ENCODE peak calls at places on chromosomes 12 and 14, in ten cellular contexts. One of them, this sample, is unnamed.
A peak's percentile ranks its signal among the peaks of the same experiment; 100 is the strongest.

GRCh38 chr12:123748661-123749060 is 13.4 kb upstream of the DNAH10 start:
- DNase-seq in stimulated activated CD8-positive, alpha-beta memory T cell treated with anti-CD3 and anti-CD28 coated beads, Interleukin-4, amount 100 ng/mL, for 1 hour: no peak
- DNase-seq in activated CD4-positive, CD25-positive, alpha-beta regulatory T cell treated with anti-CD3 and anti-CD28 coated beads, Interleukin-2, amount 50 U/mL, for 72 hours: no peak
- DNase-seq in uterus: no peak
- DNase-seq in heart left ventricle: no peak
- DNase-seq in OCI-LY7: no peak
- DNase-seq in dermis microvascular lymphatic vessel endothelial cell: peak; percentile 62
- DNase-seq in CD8-positive, alpha-beta memory T cell: no peak
- DNase-seq in lower leg skin: no peak
- DNase-seq in stimulated activated CD4-positive, alpha-beta T cell treated with anti-CD3 and anti-CD28 coated beads, Interleukin-4, amount 100 ng/mL, for 48 hours: no peak
- DNase-seq in this sample: no peak

GRCh38 chr12:30218073-30218472 is 434.3 kb upstream of the TMTC1 start:
- DNase-seq in stimulated activated CD8-positive, alpha-beta memory T cell treated with anti-CD3 and anti-CD28 coated beads, Interleukin-4, amount 100 ng/mL, for 1 hour: no peak
- DNase-seq in activated CD4-positive, CD25-positive, alpha-beta regulatory T cell treated with anti-CD3 and anti-CD28 coated beads, Interleukin-2, amount 50 U/mL, for 72 hours: no peak
- DNase-seq in uterus: no peak
- DNase-seq in heart left ventricle: no peak
- DNase-seq in OCI-LY7: no peak
- DNase-seq in dermis microvascular lymphatic vessel endothelial cell: no peak
- DNase-seq in CD8-positive, alpha-beta memory T cell: no peak
- DNase-seq in lower leg skin: no peak
- DNase-seq in stimulated activated CD4-positive, alpha-beta T cell treated with anti-CD3 and anti-CD28 coated beads, Interleukin-4, amount 100 ng/mL, for 48 hours: no peak
- DNase-seq in this sample: no peak

GRCh38 chr12:48744251-48745008 is 27.9 kb upstream of the CCNT1 start:
- DNase-seq in stimulated activated CD8-positive, alpha-beta memory T cell treated with anti-CD3 and anti-CD28 coated beads, Interleukin-4, amount 100 ng/mL, for 1 hour: no peak
- DNase-seq in activated CD4-positive, CD25-positive, alpha-beta regulatory T cell treated with anti-CD3 and anti-CD28 coated beads, Interleukin-2, amount 50 U/mL, for 72 hours: no peak
- DNase-seq in uterus: no peak
- DNase-seq in heart left ventricle: no peak
- DNase-seq in OCI-LY7: no peak
- DNase-seq in dermis microvascular lymphatic vessel endothelial cell: no peak
- DNase-seq in CD8-positive, alpha-beta memory T cell: no peak
- DNase-seq in lower leg skin: no peak
- DNase-seq in stimulated activated CD4-positive, alpha-beta T cell treated with anti-CD3 and anti-CD28 coated beads, Interleukin-4, amount 100 ng/mL, for 48 hours: no peak
- DNase-seq in this sample: no peak

GRCh38 chr14:100067481-100067880 is 2.3 kb downstream of the EVL start:
- DNase-seq in stimulated activated CD8-positive, alpha-beta memory T cell treated with anti-CD3 and anti-CD28 coated beads, Interleukin-4, amount 100 ng/mL, for 1 hour: no peak
- DNase-seq in activated CD4-positive, CD25-positive, alpha-beta regulatory T cell treated with anti-CD3 and anti-CD28 coated beads, Interleukin-2, amount 50 U/mL, for 72 hours: no peak
- DNase-seq in uterus: no peak
- DNase-seq in heart left ventricle: no peak
- DNase-seq in OCI-LY7: peak; percentile 45
- DNase-seq in dermis microvascular lymphatic vessel endothelial cell: no peak
- DNase-seq in CD8-positive, alpha-beta memory T cell: no peak
- DNase-seq in lower leg skin: no peak
- DNase-seq in stimulated activated CD4-positive, alpha-beta T cell treated with anti-CD3 and anti-CD28 coated beads, Interleukin-4, amount 100 ng/mL, for 48 hours: no peak
- DNase-seq in this sample: no peak

GRCh38 chr12:90618606-90619005 is 336.4 kb downstream of the CCER1 start:
- DNase-seq in stimulated activated CD8-positive, alpha-beta memory T cell treated with anti-CD3 and anti-CD28 coated beads, Interleukin-4, amount 100 ng/mL, for 1 hour: no peak
- DNase-seq in activated CD4-positive, CD25-positive, alpha-beta regulatory T cell treated with anti-CD3 and anti-CD28 coated beads, Interleukin-2, amount 50 U/mL, for 72 hours: no peak
- DNase-seq in uterus: no peak
- DNase-seq in heart left ventricle: no peak
- DNase-seq in OCI-LY7: no peak
- DNase-seq in dermis microvascular lymphatic vessel endothelial cell: peak; percentile 64
- DNase-seq in CD8-positive, alpha-beta memory T cell: no peak
- DNase-seq in lower leg skin: no peak
- DNase-seq in stimulated activated CD4-positive, alpha-beta T cell treated with anti-CD3 and anti-CD28 coated beads, Interleukin-4, amount 100 ng/mL, for 48 hours: no peak
- DNase-seq in this sample: peak; percentile 4

GRCh38 chr14:53306267-53306721 is 153.2 kb upstream of the DDHD1 start:
- DNase-seq in stimulated activated CD8-positive, alpha-beta memory T cell treated with anti-CD3 and anti-CD28 coated beads, Interleukin-4, amount 100 ng/mL, for 1 hour: no peak
- DNase-seq in activated CD4-positive, CD25-positive, alpha-beta regulatory T cell treated with anti-CD3 and anti-CD28 coated beads, Interleukin-2, amount 50 U/mL, for 72 hours: peak; percentile 43
- DNase-seq in uterus: peak; percentile 84
- DNase-seq in heart left ventricle: peak; percentile 52
- DNase-seq in OCI-LY7: peak; percentile 40
- DNase-seq in dermis microvascular lymphatic vessel endothelial cell: peak; percentile 61
- DNase-seq in CD8-positive, alpha-beta memory T cell: no peak
- DNase-seq in lower leg skin: no peak
- DNase-seq in stimulated activated CD4-positive, alpha-beta T cell treated with anti-CD3 and anti-CD28 coated beads, Interleukin-4, amount 100 ng/mL, for 48 hours: peak; percentile 23
- DNase-seq in this sample: peak; percentile 10

GRCh38 chr14:34930591-34931069 is 52.2 kb upstream of the SRP54 start:
- DNase-seq in stimulated activated CD8-positive, alpha-beta memory T cell treated with anti-CD3 and anti-CD28 coated beads, Interleukin-4, amount 100 ng/mL, for 1 hour: no peak
- DNase-seq in activated CD4-positive, CD25-positive, alpha-beta regulatory T cell treated with anti-CD3 and anti-CD28 coated beads, Interleukin-2, amount 50 U/mL, for 72 hours: no peak
- DNase-seq in uterus: no peak
- DNase-seq in heart left ventricle: no peak
- DNase-seq in OCI-LY7: peak; percentile 51
- DNase-seq in dermis microvascular lymphatic vessel endothelial cell: peak; percentile 31
- DNase-seq in CD8-positive, alpha-beta memory T cell: peak; percentile 53
- DNase-seq in lower leg skin: no peak
- DNase-seq in stimulated activated CD4-positive, alpha-beta T cell treated with anti-CD3 and anti-CD28 coated beads, Interleukin-4, amount 100 ng/mL, for 48 hours: no peak
- DNase-seq in this sample: no peak

GRCh38 chr12:80622271-80622670 is 85.2 kb upstream of the MYF6 start:
- DNase-seq in stimulated activated CD8-positive, alpha-beta memory T cell treated with anti-CD3 and anti-CD28 coated beads, Interleukin-4, amount 100 ng/mL, for 1 hour: no peak
- DNase-seq in activated CD4-positive, CD25-positive, alpha-beta regulatory T cell treated with anti-CD3 and anti-CD28 coated beads, Interleukin-2, amount 50 U/mL, for 72 hours: no peak
- DNase-seq in uterus: no peak
- DNase-seq in heart left ventricle: no peak
- DNase-seq in OCI-LY7: peak; percentile 7
- DNase-seq in dermis microvascular lymphatic vessel endothelial cell: peak; percentile 1
- DNase-seq in CD8-positive, alpha-beta memory T cell: no peak
- DNase-seq in lower leg skin: no peak
- DNase-seq in stimulated activated CD4-positive, alpha-beta T cell treated with anti-CD3 and anti-CD28 coated beads, Interleukin-4, amount 100 ng/mL, for 48 hours: no peak
- DNase-seq in this sample: no peak

GRCh38 chr12:108720757-108721514 is 10.4 kb downstream of the CORO1C start:
- DNase-seq in stimulated activated CD8-positive, alpha-beta memory T cell treated with anti-CD3 and anti-CD28 coated beads, Interleukin-4, amount 100 ng/mL, for 1 hour: no peak
- DNase-seq in activated CD4-positive, CD25-positive, alpha-beta regulatory T cell treated with anti-CD3 and anti-CD28 coated beads, Interleukin-2, amount 50 U/mL, for 72 hours: no peak
- DNase-seq in uterus: no peak
- DNase-seq in heart left ventricle: no peak
- DNase-seq in OCI-LY7: no peak
- DNase-seq in dermis microvascular lymphatic vessel endothelial cell: peak; percentile 37
- DNase-seq in CD8-positive, alpha-beta memory T cell: no peak
- DNase-seq in lower leg skin: no peak
- DNase-seq in stimulated activated CD4-positive, alpha-beta T cell treated with anti-CD3 and anti-CD28 coated beads, Interleukin-4, amount 100 ng/mL, for 48 hours: no peak
- DNase-seq in this sample: no peak

GRCh38 chr12:26153421-26154154 is 28.8 kb upstream of the BHLHE41 start:
- DNase-seq in stimulated activated CD8-positive, alpha-beta memory T cell treated with anti-CD3 and anti-CD28 coated beads, Interleukin-4, amount 100 ng/mL, for 1 hour: no peak
- DNase-seq in activated CD4-positive, CD25-positive, alpha-beta regulatory T cell treated with anti-CD3 and anti-CD28 coated beads, Interleukin-2, amount 50 U/mL, for 72 hours: no peak
- DNase-seq in uterus: peak; percentile 62
- DNase-seq in heart left ventricle: peak; percentile 46
- DNase-seq in OCI-LY7: no peak
- DNase-seq in dermis microvascular lymphatic vessel endothelial cell: peak; percentile 90
- DNase-seq in CD8-positive, alpha-beta memory T cell: no peak
- DNase-seq in lower leg skin: no peak
- DNase-seq in stimulated activated CD4-positive, alpha-beta T cell treated with anti-CD3 and anti-CD28 coated beads, Interleukin-4, amount 100 ng/mL, for 48 hours: no peak
- DNase-seq in this sample: peak; percentile 72

GRCh38 chr12:116164263-116164817 is 113.2 kb downstream of the MED13L start:
- DNase-seq in stimulated activated CD8-positive, alpha-beta memory T cell treated with anti-CD3 and anti-CD28 coated beads, Interleukin-4, amount 100 ng/mL, for 1 hour: no peak
- DNase-seq in activated CD4-positive, CD25-positive, alpha-beta regulatory T cell treated with anti-CD3 and anti-CD28 coated beads, Interleukin-2, amount 50 U/mL, for 72 hours: no peak
- DNase-seq in uterus: no peak
- DNase-seq in heart left ventricle: no peak
- DNase-seq in OCI-LY7: no peak
- DNase-seq in dermis microvascular lymphatic vessel endothelial cell: peak; percentile 35
- DNase-seq in CD8-positive, alpha-beta memory T cell: no peak
- DNase-seq in lower leg skin: no peak
- DNase-seq in stimulated activated CD4-positive, alpha-beta T cell treated with anti-CD3 and anti-CD28 coated beads, Interleukin-4, amount 100 ng/mL, for 48 hours: no peak
- DNase-seq in this sample: no peak

GRCh38 chr12:115470526-115470925 is 786.6 kb upstream of the TBX3 start:
- DNase-seq in stimulated activated CD8-positive, alpha-beta memory T cell treated with anti-CD3 and anti-CD28 coated beads, Interleukin-4, amount 100 ng/mL, for 1 hour: no peak
- DNase-seq in activated CD4-positive, CD25-positive, alpha-beta regulatory T cell treated with anti-CD3 and anti-CD28 coated beads, Interleukin-2, amount 50 U/mL, for 72 hours: no peak
- DNase-seq in uterus: no peak
- DNase-seq in heart left ventricle: no peak
- DNase-seq in OCI-LY7: no peak
- DNase-seq in dermis microvascular lymphatic vessel endothelial cell: no peak
- DNase-seq in CD8-positive, alpha-beta memory T cell: no peak
- DNase-seq in lower leg skin: no peak
- DNase-seq in stimulated activated CD4-positive, alpha-beta T cell treated with anti-CD3 and anti-CD28 coated beads, Interleukin-4, amount 100 ng/mL, for 48 hours: no peak
- DNase-seq in this sample: no peak

GRCh38 chr14:54815531-54815930 is 87.1 kb downstream of the GCH1 start:
- DNase-seq in stimulated activated CD8-positive, alpha-beta memory T cell treated with anti-CD3 and anti-CD28 coated beads, Interleukin-4, amount 100 ng/mL, for 1 hour: no peak
- DNase-seq in activated CD4-positive, CD25-positive, alpha-beta regulatory T cell treated with anti-CD3 and anti-CD28 coated beads, Interleukin-2, amount 50 U/mL, for 72 hours: no peak
- DNase-seq in uterus: no peak
- DNase-seq in heart left ventricle: no peak
- DNase-seq in OCI-LY7: no peak
- DNase-seq in dermis microvascular lymphatic vessel endothelial cell: no peak
- DNase-seq in CD8-positive, alpha-beta memory T cell: no peak
- DNase-seq in lower leg skin: no peak
- DNase-seq in stimulated activated CD4-positive, alpha-beta T cell treated with anti-CD3 and anti-CD28 coated beads, Interleukin-4, amount 100 ng/mL, for 48 hours: no peak
- DNase-seq in this sample: no peak

GRCh38 chr12:62292761-62293446 is 32.7 kb downstream of the USP15 start:
- DNase-seq in stimulated activated CD8-positive, alpha-beta memory T cell treated with anti-CD3 and anti-CD28 coated beads, Interleukin-4, amount 100 ng/mL, for 1 hour: no peak
- DNase-seq in activated CD4-positive, CD25-positive, alpha-beta regulatory T cell treated with anti-CD3 and anti-CD28 coated beads, Interleukin-2, amount 50 U/mL, for 72 hours: no peak
- DNase-seq in uterus: no peak
- DNase-seq in heart left ventricle: no peak
- DNase-seq in OCI-LY7: no peak
- DNase-seq in dermis microvascular lymphatic vessel endothelial cell: no peak
- DNase-seq in CD8-positive, alpha-beta memory T cell: no peak
- DNase-seq in lower leg skin: no peak
- DNase-seq in stimulated activated CD4-positive, alpha-beta T cell treated with anti-CD3 and anti-CD28 coated beads, Interleukin-4, amount 100 ng/mL, for 48 hours: no peak
- DNase-seq in this sample: no peak

GRCh38 chr12:19482551-19483109 is 43.3 kb downstream of the AEBP2 start:
- DNase-seq in stimulated activated CD8-positive, alpha-beta memory T cell treated with anti-CD3 and anti-CD28 coated beads, Interleukin-4, amount 100 ng/mL, for 1 hour: peak; percentile 6
- DNase-seq in activated CD4-positive, CD25-positive, alpha-beta regulatory T cell treated with anti-CD3 and anti-CD28 coated beads, Interleukin-2, amount 50 U/mL, for 72 hours: no peak
- DNase-seq in uterus: no peak
- DNase-seq in heart left ventricle: no peak
- DNase-seq in OCI-LY7: no peak
- DNase-seq in dermis microvascular lymphatic vessel endothelial cell: peak; percentile 25
- DNase-seq in CD8-positive, alpha-beta memory T cell: peak; percentile 26
- DNase-seq in lower leg skin: no peak
- DNase-seq in stimulated activated CD4-positive, alpha-beta T cell treated with anti-CD3 and anti-CD28 coated beads, Interleukin-4, amount 100 ng/mL, for 48 hours: peak; percentile 64
- DNase-seq in this sample: no peak

GRCh38 chr12:64780531-64781373 is 21.5 kb upstream of the GNS start:
- DNase-seq in stimulated activated CD8-positive, alpha-beta memory T cell treated with anti-CD3 and anti-CD28 coated beads, Interleukin-4, amount 100 ng/mL, for 1 hour: no peak
- DNase-seq in activated CD4-positive, CD25-positive, alpha-beta regulatory T cell treated with anti-CD3 and anti-CD28 coated beads, Interleukin-2, amount 50 U/mL, for 72 hours: peak; percentile 32
- DNase-seq in uterus: peak; percentile 26
- DNase-seq in heart left ventricle: peak; percentile 38
- DNase-seq in OCI-LY7: no peak
- DNase-seq in dermis microvascular lymphatic vessel endothelial cell: peak; percentile 42
- DNase-seq in CD8-positive, alpha-beta memory T cell: no peak
- DNase-seq in lower leg skin: peak; percentile 87
- DNase-seq in stimulated activated CD4-positive, alpha-beta T cell treated with anti-CD3 and anti-CD28 coated beads, Interleukin-4, amount 100 ng/mL, for 48 hours: no peak
- DNase-seq in this sample: no peak

GRCh38 chr12:29008786-29009185 is 140.3 kb upstream of the FAR2 start:
- DNase-seq in stimulated activated CD8-positive, alpha-beta memory T cell treated with anti-CD3 and anti-CD28 coated beads, Interleukin-4, amount 100 ng/mL, for 1 hour: no peak
- DNase-seq in activated CD4-positive, CD25-positive, alpha-beta regulatory T cell treated with anti-CD3 and anti-CD28 coated beads, Interleukin-2, amount 50 U/mL, for 72 hours: no peak
- DNase-seq in uterus: no peak
- DNase-seq in heart left ventricle: no peak
- DNase-seq in OCI-LY7: no peak
- DNase-seq in dermis microvascular lymphatic vessel endothelial cell: no peak
- DNase-seq in CD8-positive, alpha-beta memory T cell: no peak
- DNase-seq in lower leg skin: no peak
- DNase-seq in stimulated activated CD4-positive, alpha-beta T cell treated with anti-CD3 and anti-CD28 coated beads, Interleukin-4, amount 100 ng/mL, for 48 hours: no peak
- DNase-seq in this sample: no peak

GRCh38 chr12:57558864-57559263 is 9.0 kb downstream of the KIF5A start:
- DNase-seq in stimulated activated CD8-positive, alpha-beta memory T cell treated with anti-CD3 and anti-CD28 coated beads, Interleukin-4, amount 100 ng/mL, for 1 hour: no peak
- DNase-seq in activated CD4-positive, CD25-positive, alpha-beta regulatory T cell treated with anti-CD3 and anti-CD28 coated beads, Interleukin-2, amount 50 U/mL, for 72 hours: no peak
- DNase-seq in uterus: no peak
- DNase-seq in heart left ventricle: no peak
- DNase-seq in OCI-LY7: no peak
- DNase-seq in dermis microvascular lymphatic vessel endothelial cell: no peak
- DNase-seq in CD8-positive, alpha-beta memory T cell: no peak
- DNase-seq in lower leg skin: no peak
- DNase-seq in stimulated activated CD4-positive, alpha-beta T cell treated with anti-CD3 and anti-CD28 coated beads, Interleukin-4, amount 100 ng/mL, for 48 hours: no peak
- DNase-seq in this sample: no peak

GRCh38 chr12:110252716-110253115 is 28.3 kb upstream of the ATP2A2 start:
- DNase-seq in stimulated activated CD8-positive, alpha-beta memory T cell treated with anti-CD3 and anti-CD28 coated beads, Interleukin-4, amount 100 ng/mL, for 1 hour: no peak
- DNase-seq in activated CD4-positive, CD25-positive, alpha-beta regulatory T cell treated with anti-CD3 and anti-CD28 coated beads, Interleukin-2, amount 50 U/mL, for 72 hours: no peak
- DNase-seq in uterus: no peak
- DNase-seq in heart left ventricle: peak; percentile 91
- DNase-seq in OCI-LY7: no peak
- DNase-seq in dermis microvascular lymphatic vessel endothelial cell: no peak
- DNase-seq in CD8-positive, alpha-beta memory T cell: no peak
- DNase-seq in lower leg skin: peak; percentile 82
- DNase-seq in stimulated activated CD4-positive, alpha-beta T cell treated with anti-CD3 and anti-CD28 coated beads, Interleukin-4, amount 100 ng/mL, for 48 hours: no peak
- DNase-seq in this sample: no peak

GRCh38 chr12:90128526-90128925 is 419.9 kb upstream of the ATP2B1 start:
- DNase-seq in stimulated activated CD8-positive, alpha-beta memory T cell treated with anti-CD3 and anti-CD28 coated beads, Interleukin-4, amount 100 ng/mL, for 1 hour: no peak
- DNase-seq in activated CD4-positive, CD25-positive, alpha-beta regulatory T cell treated with anti-CD3 and anti-CD28 coated beads, Interleukin-2, amount 50 U/mL, for 72 hours: no peak
- DNase-seq in uterus: no peak
- DNase-seq in heart left ventricle: no peak
- DNase-seq in OCI-LY7: no peak
- DNase-seq in dermis microvascular lymphatic vessel endothelial cell: no peak
- DNase-seq in CD8-positive, alpha-beta memory T cell: no peak
- DNase-seq in lower leg skin: no peak
- DNase-seq in stimulated activated CD4-positive, alpha-beta T cell treated with anti-CD3 and anti-CD28 coated beads, Interleukin-4, amount 100 ng/mL, for 48 hours: no peak
- DNase-seq in this sample: no peak

GRCh38 chr14:80942158-80942738 is 710 bp upstream of the CEP128 start:
- DNase-seq in stimulated activated CD8-positive, alpha-beta memory T cell treated with anti-CD3 and anti-CD28 coated beads, Interleukin-4, amount 100 ng/mL, for 1 hour: no peak
- DNase-seq in activated CD4-positive, CD25-positive, alpha-beta regulatory T cell treated with anti-CD3 and anti-CD28 coated beads, Interleukin-2, amount 50 U/mL, for 72 hours: no peak
- DNase-seq in uterus: no peak
- DNase-seq in heart left ventricle: no peak
- DNase-seq in OCI-LY7: peak; percentile 51
- DNase-seq in dermis microvascular lymphatic vessel endothelial cell: no peak
- DNase-seq in CD8-positive, alpha-beta memory T cell: peak; percentile 24
- DNase-seq in lower leg skin: no peak
- DNase-seq in stimulated activated CD4-positive, alpha-beta T cell treated with anti-CD3 and anti-CD28 coated beads, Interleukin-4, amount 100 ng/mL, for 48 hours: no peak
- DNase-seq in this sample: no peak

GRCh38 chr14:64137657-64138290 is 156.4 kb downstream of the ESR2 start:
- DNase-seq in stimulated activated CD8-positive, alpha-beta memory T cell treated with anti-CD3 and anti-CD28 coated beads, Interleukin-4, amount 100 ng/mL, for 1 hour: no peak
- DNase-seq in activated CD4-positive, CD25-positive, alpha-beta regulatory T cell treated with anti-CD3 and anti-CD28 coated beads, Interleukin-2, amount 50 U/mL, for 72 hours: no peak
- DNase-seq in uterus: no peak
- DNase-seq in heart left ventricle: no peak
- DNase-seq in OCI-LY7: peak; percentile 11
- DNase-seq in dermis microvascular lymphatic vessel endothelial cell: peak; percentile 37
- DNase-seq in CD8-positive, alpha-beta memory T cell: no peak
- DNase-seq in lower leg skin: no peak
- DNase-seq in stimulated activated CD4-positive, alpha-beta T cell treated with anti-CD3 and anti-CD28 coated beads, Interleukin-4, amount 100 ng/mL, for 48 hours: no peak
- DNase-seq in this sample: no peak

GRCh38 chr12:11576104-11576503 is 73.4 kb upstream of the ETV6 start:
- DNase-seq in stimulated activated CD8-positive, alpha-beta memory T cell treated with anti-CD3 and anti-CD28 coated beads, Interleukin-4, amount 100 ng/mL, for 1 hour: no peak
- DNase-seq in activated CD4-positive, CD25-positive, alpha-beta regulatory T cell treated with anti-CD3 and anti-CD28 coated beads, Interleukin-2, amount 50 U/mL, for 72 hours: no peak
- DNase-seq in uterus: no peak
- DNase-seq in heart left ventricle: no peak
- DNase-seq in OCI-LY7: no peak
- DNase-seq in dermis microvascular lymphatic vessel endothelial cell: peak; percentile 35
- DNase-seq in CD8-positive, alpha-beta memory T cell: no peak
- DNase-seq in lower leg skin: no peak
- DNase-seq in stimulated activated CD4-positive, alpha-beta T cell treated with anti-CD3 and anti-CD28 coated beads, Interleukin-4, amount 100 ng/mL, for 48 hours: peak; percentile 23
- DNase-seq in this sample: no peak

GRCh38 chr14:55221186-55221585 is 29.8 kb upstream of the DLGAP5 start:
- DNase-seq in stimulated activated CD8-positive, alpha-beta memory T cell treated with anti-CD3 and anti-CD28 coated beads, Interleukin-4, amount 100 ng/mL, for 1 hour: no peak
- DNase-seq in activated CD4-positive, CD25-positive, alpha-beta regulatory T cell treated with anti-CD3 and anti-CD28 coated beads, Interleukin-2, amount 50 U/mL, for 72 hours: no peak
- DNase-seq in uterus: no peak
- DNase-seq in heart left ventricle: no peak
- DNase-seq in OCI-LY7: no peak
- DNase-seq in dermis microvascular lymphatic vessel endothelial cell: peak; percentile 72
- DNase-seq in CD8-positive, alpha-beta memory T cell: no peak
- DNase-seq in lower leg skin: no peak
- DNase-seq in stimulated activated CD4-positive, alpha-beta T cell treated with anti-CD3 and anti-CD28 coated beads, Interleukin-4, amount 100 ng/mL, for 48 hours: no peak
- DNase-seq in this sample: peak; percentile 34

GRCh38 chr12:80802652-80803051 is 85.9 kb downstream of the MYF5 start:
- DNase-seq in stimulated activated CD8-positive, alpha-beta memory T cell treated with anti-CD3 and anti-CD28 coated beads, Interleukin-4, amount 100 ng/mL, for 1 hour: no peak
- DNase-seq in activated CD4-positive, CD25-positive, alpha-beta regulatory T cell treated with anti-CD3 and anti-CD28 coated beads, Interleukin-2, amount 50 U/mL, for 72 hours: no peak
- DNase-seq in uterus: no peak
- DNase-seq in heart left ventricle: no peak
- DNase-seq in OCI-LY7: peak; percentile 45
- DNase-seq in dermis microvascular lymphatic vessel endothelial cell: no peak
- DNase-seq in CD8-positive, alpha-beta memory T cell: no peak
- DNase-seq in lower leg skin: no peak
- DNase-seq in stimulated activated CD4-positive, alpha-beta T cell treated with anti-CD3 and anti-CD28 coated beads, Interleukin-4, amount 100 ng/mL, for 48 hours: no peak
- DNase-seq in this sample: no peak

GRCh38 chr12:50132505-50133135 is 20.6 kb downstream of the COX14 start:
- DNase-seq in stimulated activated CD8-positive, alpha-beta memory T cell treated with anti-CD3 and anti-CD28 coated beads, Interleukin-4, amount 100 ng/mL, for 1 hour: no peak
- DNase-seq in activated CD4-positive, CD25-positive, alpha-beta regulatory T cell treated with anti-CD3 and anti-CD28 coated beads, Interleukin-2, amount 50 U/mL, for 72 hours: no peak
- DNase-seq in uterus: no peak
- DNase-seq in heart left ventricle: no peak
- DNase-seq in OCI-LY7: peak; percentile 69
- DNase-seq in dermis microvascular lymphatic vessel endothelial cell: peak; percentile 66
- DNase-seq in CD8-positive, alpha-beta memory T cell: peak; percentile 26
- DNase-seq in lower leg skin: peak; percentile 18
- DNase-seq in stimulated activated CD4-positive, alpha-beta T cell treated with anti-CD3 and anti-CD28 coated beads, Interleukin-4, amount 100 ng/mL, for 48 hours: no peak
- DNase-seq in this sample: no peak

GRCh38 chr14:75274899-75275569 is 3.6 kb upstream of the FOS start:
- DNase-seq in stimulated activated CD8-positive, alpha-beta memory T cell treated with anti-CD3 and anti-CD28 coated beads, Interleukin-4, amount 100 ng/mL, for 1 hour: no peak
- DNase-seq in activated CD4-positive, CD25-positive, alpha-beta regulatory T cell treated with anti-CD3 and anti-CD28 coated beads, Interleukin-2, amount 50 U/mL, for 72 hours: no peak
- DNase-seq in uterus: no peak
- DNase-seq in heart left ventricle: no peak
- DNase-seq in OCI-LY7: peak; percentile 48
- DNase-seq in dermis microvascular lymphatic vessel endothelial cell: no peak
- DNase-seq in CD8-positive, alpha-beta memory T cell: peak; percentile 84
- DNase-seq in lower leg skin: peak; percentile 90
- DNase-seq in stimulated activated CD4-positive, alpha-beta T cell treated with anti-CD3 and anti-CD28 coated beads, Interleukin-4, amount 100 ng/mL, for 48 hours: no peak
- DNase-seq in this sample: no peak

GRCh38 chr14:89139404-89140247 is 277.4 kb downstream of the FOXN3 start:
- DNase-seq in stimulated activated CD8-positive, alpha-beta memory T cell treated with anti-CD3 and anti-CD28 coated beads, Interleukin-4, amount 100 ng/mL, for 1 hour: no peak
- DNase-seq in activated CD4-positive, CD25-positive, alpha-beta regulatory T cell treated with anti-CD3 and anti-CD28 coated beads, Interleukin-2, amount 50 U/mL, for 72 hours: no peak
- DNase-seq in uterus: no peak
- DNase-seq in heart left ventricle: no peak
- DNase-seq in OCI-LY7: no peak
- DNase-seq in dermis microvascular lymphatic vessel endothelial cell: no peak
- DNase-seq in CD8-positive, alpha-beta memory T cell: no peak
- DNase-seq in lower leg skin: no peak
- DNase-seq in stimulated activated CD4-positive, alpha-beta T cell treated with anti-CD3 and anti-CD28 coated beads, Interleukin-4, amount 100 ng/mL, for 48 hours: no peak
- DNase-seq in this sample: no peak

This sample was measured in glomerular endothelial cell.